ENCODE peak calls at places on chromosomes 7 and 10, in nine cellular contexts. P, B, D, J, A, H, R, G and Z are unnamed samples. For H3K4me1, the result is how much of the 10 kb centered on the place peaks cover.

GRCh38 chr7:94374231-94374630 is 20.5 kb upstream of the COL1A2 start:
- DNase-seq in D (no peak), A (no peak), J (peak), R (no peak), B (peak), P (no peak), H (peak), G (peak), Z (no peak)

GRCh38 chr10:12212454-12212853 is 16.5 kb downstream of the CDC123 start:
- DNase-seq in R (no peak), B (no peak), J (no peak), H (no peak), A (no peak), G (no peak), D (no peak), P (no peak), Z (no peak)

GRCh38 chr7:98509836-98510235 is 107.2 kb upstream of the NPTX2 start:
- DNase-seq in R (no peak), D (no peak), A (no peak), G (no peak), P (no peak), B (no peak), H (no peak), J (no peak), Z (no peak)

GRCh38 chr10:103069453-103070331 is 123.4 kb downstream of the NT5C2 start:
- DNase-seq in A (no peak), G (peak), B (peak), J (peak), D (peak), R (peak), H (peak), P (peak), Z (peak)

GRCh38 chr10:17915181-17915580 is 36.5 kb upstream of the SLC39A12 start:
- DNase-seq in R (no peak), G (no peak), D (no peak), J (no peak), H (no peak), A (no peak), P (no peak), B (no peak), Z (no peak)

GRCh38 chr10:97463363-97464132 is 17.6 kb downstream of the ZDHHC16 start:
- DNase-seq in R (no peak), B (no peak), G (peak), D (peak), H (peak), A (peak), J (peak), P (no peak), Z (peak)

GRCh38 chr7:115679976-115680375 is 350.6 kb downstream of the TFEC start:
- DNase-seq in J (peak), B (no peak), H (no peak), A (no peak), R (no peak), P (no peak), D (peak), G (no peak), Z (no peak)

GRCh38 chr7:50497068-50497642 is 47.0 kb upstream of the FIGNL1 start:
- DNase-seq in J (peak), H (peak), G (no peak), R (no peak), D (no peak), A (no peak), B (no peak), P (no peak), Z (no peak)

GRCh38 chr7:34069676-34070075 is 164.3 kb downstream of the BMPER start:
- DNase-seq in G (no peak), A (no peak), J (peak), R (no peak), P (no peak), H (no peak), D (peak), B (no peak), Z (no peak)

GRCh38 chr10:3197354-3198003 is 24.9 kb upstream of the PITRM1 start:
- DNase-seq in R (peak), B (peak), A (peak), P (peak), J (peak), D (peak), H (peak), G (peak), Z (peak)

GRCh38 chr7:52779004-52779403 is 256.4 kb upstream of the POM121L12 start:
- DNase-seq in P (no peak), H (no peak), G (no peak), B (no peak), A (no peak), R (no peak), D (no peak), J (no peak), Z (no peak)

GRCh38 chr7:80918406-80918805 is 445 bp downstream of the SEMA3C start:
- DNase-seq in B (no peak), J (no peak), P (no peak), R (no peak), G (no peak), A (no peak), H (no peak), D (peak), Z (peak)

GRCh38 chr7:128389085-128389814 is 20.5 kb downstream of the IMPDH1 start:
- DNase-seq in G (no peak), D (no peak), H (no peak), J (no peak), A (no peak), R (no peak), B (no peak), P (no peak), Z (no peak)

GRCh38 chr10:88094795-88095194 is 231.4 kb downstream of the PTEN start:
- DNase-seq in B (no peak), R (no peak), J (no peak), G (no peak), A (no peak), H (no peak), D (no peak), P (no peak), Z (no peak)

GRCh38 chr10:21524526-21525366 is 736 bp downstream of the SKIDA1 start:
- DNase-seq in P (no peak), G (peak), H (no peak), A (no peak), R (no peak), J (peak), B (no peak), D (peak), Z (peak)

GRCh38 chr10:130432850-130433249 is 296.7 kb downstream of the GLRX3 start:
- DNase-seq in D (no peak), H (no peak), J (no peak), A (no peak), R (no peak), G (no peak), P (no peak), B (no peak), Z (no peak)

GRCh38 chr7:148773344-148773743 is 74.6 kb downstream of the CUL1 start:
- DNase-seq in J (no peak), G (no peak), B (no peak), P (no peak), A (no peak), D (no peak), H (no peak), R (no peak), Z (no peak)

GRCh38 chr7:45021604-45022296 is 21.7 kb downstream of the CCM2 start:
- DNase-seq in J (peak), D (no peak), B (no peak), R (no peak), A (no peak), G (no peak), P (no peak), H (peak), Z (no peak)

GRCh38 chr10:543862-544822 is 145.3 kb downstream of the DIP2C start:
- DNase-seq in D (no peak), H (peak), R (no peak), J (no peak), G (no peak), A (no peak), P (peak), B (no peak), Z (no peak)

GRCh38 chr7:1942704-1943294 is 272.7 kb downstream of the ELFN1 start:
- DNase-seq in P (no peak), D (no peak), J (no peak), A (no peak), G (no peak), R (no peak), H (no peak), B (peak), Z (no peak)

GRCh38 chr10:18486444-18486843 is 164.9 kb downstream of the NSUN6 start:
- DNase-seq in B (no peak), A (no peak), J (no peak), H (no peak), G (no peak), P (no peak), D (no peak), R (no peak), Z (no peak)

GRCh38 chr10:72893136-72893798 is at the start of gene OIT3:
- DNase-seq in A (no peak), H (no peak), D (no peak), B (no peak), G (no peak), J (no peak), R (no peak), P (no peak), Z (no peak)

GRCh38 chr7:28629216-28629848 is 217.0 kb downstream of the CREB5 start:
- DNase-seq in G (no peak), R (no peak), H (no peak), A (no peak), D (no peak), B (peak), P (no peak), J (peak), Z (no peak)

GRCh38 chr7:114934758-114935157 is 12.9 kb downstream of the MDFIC start:
- DNase-seq in G (no peak), R (no peak), A (no peak), J (no peak), H (no peak), B (no peak), P (no peak), D (no peak), Z (no peak)

GRCh38 chr10:21293518-21294356 is 231.7 kb downstream of the SKIDA1 start:
- DNase-seq in B (no peak), D (peak), G (no peak), P (no peak), A (no peak), J (no peak), H (no peak), R (no peak), Z (no peak)

GRCh38 chr10:72068901-72069446 is 19.4 kb downstream of the SPOCK2 start:
- DNase-seq in P (no peak), B (peak), R (no peak), D (no peak), J (no peak), G (no peak), H (no peak), A (no peak), Z (no peak)

GRCh38 chr7:1218541-1219165 is 14.0 kb upstream of the UNCX start:
- DNase-seq in P (no peak), J (no peak), D (no peak), A (no peak), B (no peak), H (no peak), R (peak), G (no peak), Z (no peak)

GRCh38 chr7:134899729-134900128 is 86.6 kb upstream of the AGBL3 start:
- DNase-seq in R (no peak), P (no peak), B (no peak), J (peak), D (peak), H (no peak), G (no peak), A (no peak), Z (no peak)

GRCh38 chr7:35849158-35849831 is 48.4 kb downstream of the SEPTIN7 start:
- DNase-seq in R (no peak), A (no peak), D (no peak), P (no peak), G (no peak), J (peak), B (no peak), H (no peak), Z (no peak)

GRCh38 chr7:67484244-67484751 is 487.7 kb downstream of the TYW1 start:
- DNase-seq in B (peak), A (peak), J (peak), H (peak), G (peak), P (peak), D (peak), R (no peak), Z (peak)

GRCh38 chr7:155590215-155591023 is 44.1 kb upstream of the CNPY1 start:
- DNase-seq in R (peak), B (peak), H (peak), G (no peak), A (no peak), J (peak), D (no peak), P (no peak), Z (no peak)

GRCh38 chr7:1460757-1461639 is 1.7 kb upstream of the MICALL2 start:
- DNase-seq in P (peak), H (peak), G (peak), J (peak), A (peak), D (peak), B (peak), R (no peak), Z (peak)

GRCh38 chr7:137987968-137988367 is 13.9 kb downstream of the CREB3L2 start:
- DNase-seq in B (no peak), G (no peak), J (no peak), R (no peak), P (no peak), A (no peak), H (no peak), D (no peak), Z (no peak)

GRCh38 chr7:121081327-121081936 is 92.9 kb downstream of the CPED1 start:
- DNase-seq in P (no peak), D (peak), J (peak), B (no peak), A (no peak), R (no peak), G (peak), H (no peak), Z (no peak)

GRCh38 chr7:155289949-155290501 is 7.7 kb upstream of the INSIG1 start:
- DNase-seq in D (no peak), P (no peak), A (no peak), B (no peak), J (no peak), R (no peak), G (no peak), H (no peak), Z (no peak)

GRCh38 chr7:409344-410281 is 110.0 kb downstream of the PDGFA start:
- DNase-seq in R (peak), G (no peak), A (no peak), D (no peak), B (peak), J (no peak), H (no peak), P (peak), Z (no peak)

GRCh38 chr10:22325272-22325947 is 4.5 kb downstream of the BMI1 start:
- DNase-seq in D (peak), A (no peak), J (peak), P (no peak), R (peak), G (peak), B (peak), H (peak), Z (peak)

GRCh38 chr7:50560865-50561351 is 4.3 kb downstream of the DDC start:
- DNase-seq in R (no peak), P (no peak), D (no peak), H (peak), B (no peak), A (no peak), J (no peak), G (no peak), Z (no peak)

GRCh38 chr7:68485253-68485914 is 1112.9 kb upstream of the AUTS2 start:
- DNase-seq in B (no peak), J (no peak), P (no peak), G (no peak), A (no peak), R (no peak), D (no peak), H (no peak), Z (no peak)

GRCh38 chr10:384538-385305 is 249.5 kb downstream of the ZMYND11 start:
- DNase-seq in D (no peak), J (no peak), H (peak), G (no peak), B (no peak), R (no peak), A (no peak), P (no peak), Z (no peak)

DNA sequence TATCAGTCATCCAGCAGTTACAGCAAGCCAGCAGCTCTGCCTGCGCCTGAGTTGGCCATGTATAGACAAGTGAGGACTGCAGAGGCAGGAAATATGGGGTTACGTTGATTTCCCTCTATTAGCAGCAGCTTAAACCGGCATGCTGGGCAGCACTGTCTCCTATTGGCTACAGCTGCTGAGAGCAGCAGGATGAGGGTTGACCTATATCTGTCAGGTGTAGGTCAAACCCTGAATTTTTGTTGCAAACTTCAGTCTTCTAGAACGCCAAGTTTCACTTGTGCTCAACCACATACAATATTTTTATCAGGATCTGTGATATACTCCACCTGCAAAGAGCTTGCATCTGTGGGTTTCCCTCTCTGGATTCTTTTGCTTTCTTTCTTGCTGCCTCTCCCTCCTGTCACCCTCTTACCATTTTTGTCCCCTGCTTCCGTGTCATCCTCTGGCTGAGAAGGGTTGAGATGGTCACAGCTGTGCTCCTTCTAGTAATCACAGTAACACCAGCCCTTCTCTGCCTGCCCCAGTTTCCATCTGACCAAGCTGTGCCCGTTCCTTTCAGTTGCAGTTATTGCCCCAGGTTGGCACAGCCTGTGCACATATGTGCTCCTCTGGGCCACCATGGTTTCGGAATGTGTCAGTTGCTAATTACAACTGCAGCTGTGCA is 23.8 kb upstream of the GLCCI1 start:
- DNase-seq in A (peak), J (no peak), B (no peak), P (no peak), G (no peak), R (no peak), D (no peak), H (no peak), Z (no peak)
- TF ChIP-seq POLR2A in A (no peak), J (no peak), B (no peak), P (no peak), G (no peak), R (no peak), D (no peak), H (no peak), Z (no peak)

GRCh38 chr7:95599069-95599468 is 2.8 kb upstream of the PDK4 start:
- DNase-seq in P (no peak), A (peak), B (no peak), J (no peak), R (no peak), D (peak), G (no peak), H (no peak), Z (no peak)
- H3K27ac ChIP-seq in P (peak), A (peak), B (peak), J (no peak), R (peak), D (no peak), G (peak), H (peak), Z (no peak)

DNA sequence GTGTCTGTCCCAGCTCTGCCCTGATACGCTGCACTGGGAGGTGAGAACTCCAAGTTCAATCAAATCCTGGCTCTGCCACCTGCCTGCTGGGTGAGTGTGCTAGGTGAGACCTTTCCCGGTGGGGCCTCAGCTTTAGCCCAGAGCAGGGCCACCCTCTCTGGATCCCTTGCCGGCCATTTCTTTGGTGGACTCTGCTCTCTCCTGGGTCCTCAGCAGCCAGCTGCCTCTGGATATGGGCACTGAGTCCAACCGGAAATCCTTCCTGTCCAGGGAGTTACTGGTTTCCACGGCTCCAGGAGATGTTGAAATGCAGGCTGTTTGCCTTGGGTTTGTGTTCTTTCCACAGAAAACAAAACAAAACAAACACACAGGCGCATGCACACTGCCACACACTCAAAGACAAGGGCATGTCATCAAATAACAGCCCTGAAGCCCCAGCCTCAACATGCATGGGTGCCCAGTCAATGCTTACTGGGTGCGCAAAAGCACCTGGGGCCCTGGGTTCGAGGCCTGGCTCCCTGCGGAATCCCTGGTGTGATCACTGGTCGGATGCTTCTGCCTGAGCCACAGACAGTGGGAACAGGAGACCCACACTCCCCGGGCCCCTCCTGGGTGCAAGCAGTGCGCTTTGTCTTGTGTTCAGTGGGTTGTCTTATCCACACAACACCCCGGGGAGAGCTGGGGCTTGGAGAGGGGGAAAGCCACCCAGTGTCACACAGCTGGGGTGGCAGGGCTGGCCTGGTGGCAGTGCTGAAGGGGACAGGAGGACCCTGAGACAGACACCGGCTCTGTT is 33.1 kb downstream of the PPIF start:
- DNase-seq in D (peak), H (peak), R (no peak), A (no peak), G (no peak), B (peak), J (peak), P (no peak), Z (no peak)
- H3K4me1 ChIP-seq in D (under half), H (under half), R (under half), A (under half), G (under half), B (under half), J (under half), P (under half), Z (under half)

DNA sequence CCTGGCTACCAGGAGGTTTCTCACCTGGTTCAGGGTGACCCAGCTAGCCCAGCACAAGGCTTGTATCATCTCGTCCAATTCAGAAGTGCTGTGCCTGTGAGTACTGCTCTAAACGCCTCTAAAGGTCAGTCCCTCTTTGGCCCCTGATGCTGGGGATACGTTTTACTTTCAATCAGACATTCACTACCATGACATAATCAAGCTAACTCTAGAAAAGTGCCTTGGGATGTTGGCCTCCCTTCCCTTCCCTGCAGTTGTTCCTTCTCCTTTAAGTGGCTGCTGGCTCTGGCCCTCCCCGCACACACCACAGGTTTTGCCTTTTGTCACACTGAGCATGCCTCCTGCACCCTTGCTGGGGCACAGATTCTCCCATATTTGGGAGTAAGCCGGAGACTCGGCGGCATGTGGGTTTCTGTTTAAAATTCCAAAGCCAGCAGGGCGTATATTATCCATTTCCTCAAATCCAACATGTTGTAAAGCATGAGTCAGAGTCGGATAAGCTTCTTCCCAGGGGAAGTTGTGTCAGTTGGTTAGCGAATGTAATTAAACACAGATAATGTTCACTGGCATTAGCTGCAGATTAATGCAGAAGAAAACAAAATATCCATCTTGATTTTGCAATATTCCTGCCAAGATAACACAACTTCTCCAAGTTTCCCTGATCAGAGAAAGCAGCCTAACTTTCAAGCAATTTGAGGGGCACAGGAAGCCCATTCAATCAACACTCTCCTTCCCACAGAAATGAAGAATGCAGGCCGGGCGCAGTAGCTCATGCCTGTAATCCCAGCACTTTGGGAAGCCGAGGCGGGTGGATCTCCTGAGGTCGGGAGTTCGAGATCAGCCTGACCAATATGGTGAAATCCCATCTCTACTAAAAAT is 31.8 kb upstream of the VCL start:
- DNase-seq in D (peak), B (peak), A (peak), G (peak), R (no peak), H (peak), J (peak), P (peak), Z (peak)
- TF ChIP-seq POLR2A in D (peak), B (peak), A (peak), G (peak), R (no peak), H (no peak), J (no peak), P (no peak), Z (no peak)